ENCODE peak calls at places on chromosomes 1 and 21, in ten cellular contexts. T, E, U, P, V, X, R, F, L and Z are unnamed samples.

GRCh38 chr1:92882817-92883216 is 51.0 kb downstream of the RPL5 start:
- DNase-seq in T (no peak), E (peak), U (no peak), P (no peak), V (no peak), X (no peak), R (no peak), F (no peak), L (no peak), Z (peak)

GRCh38 chr1:94317790-94318188 is 80.4 kb upstream of the ARHGAP29 start:
- DNase-seq in T (no peak), E (no peak), U (no peak), P (no peak), V (no peak), X (no peak), R (no peak), F (no peak), L (no peak), Z (no peak)

GRCh38 chr1:196393742-196394141 is 214.5 kb downstream of the KCNT2 start:
- DNase-seq in T (no peak), E (no peak), U (no peak), P (peak), V (no peak), X (no peak), R (peak), F (no peak), L (peak), Z (peak)

GRCh38 chr1:170414989-170415733 is 116.8 kb upstream of the GORAB start:
- DNase-seq in T (no peak), E (no peak), U (no peak), P (no peak), V (no peak), X (no peak), R (no peak), F (no peak), L (no peak), Z (no peak)

GRCh38 chr1:74686941-74687340 is 13.3 kb upstream of the ERICH3 start:
- DNase-seq in T (no peak), E (no peak), U (no peak), P (no peak), V (no peak), X (no peak), R (no peak), F (no peak), L (no peak), Z (no peak)

GRCh38 chr1:94119306-94119705 is 1.6 kb downstream of the ABCA4 start:
- DNase-seq in T (no peak), E (no peak), U (no peak), P (no peak), V (no peak), X (no peak), R (no peak), F (no peak), L (no peak), Z (no peak)

GRCh38 chr1:41862411-41863221 is 56.1 kb downstream of the HIVEP3 start:
- DNase-seq in T (peak), E (peak), U (no peak), P (no peak), V (no peak), X (peak), R (peak), F (peak), L (peak), Z (peak)

GRCh38 chr1:17662786-17663185 is 92.3 kb upstream of the ACTL8 start:
- DNase-seq in T (no peak), E (no peak), U (no peak), P (no peak), V (no peak), X (no peak), R (no peak), F (no peak), L (no peak), Z (no peak)

GRCh38 chr1:10701145-10701544 is 95.3 kb downstream of the CASZ1 start:
- DNase-seq in T (no peak), E (no peak), U (peak), P (no peak), V (no peak), X (no peak), R (no peak), F (no peak), L (no peak), Z (no peak)

GRCh38 chr1:11045428-11046269 is 1.4 kb downstream of the MASP2 start:
- DNase-seq in T (no peak), E (peak), U (no peak), P (no peak), V (no peak), X (no peak), R (no peak), F (no peak), L (no peak), Z (no peak)

GRCh38 chr21:25638634-25639166 is 358 bp upstream of the JAM2 start:
- DNase-seq in T (no peak), E (no peak), U (no peak), P (no peak), V (no peak), X (no peak), R (no peak), F (no peak), L (no peak), Z (no peak)

GRCh38 chr1:168974117-168974516 is 132.4 kb upstream of the ATP1B1 start:
- DNase-seq in T (no peak), E (no peak), U (no peak), P (no peak), V (no peak), X (no peak), R (peak), F (no peak), L (no peak), Z (peak)

GRCh38 chr21:32867587-32867986 is 96.0 kb upstream of the PAXBP1 start:
- DNase-seq in T (no peak), E (no peak), U (no peak), P (no peak), V (no peak), X (peak), R (no peak), F (no peak), L (no peak), Z (no peak)

GRCh38 chr1:204706838-204707509 is 21.4 kb upstream of the LRRN2 start:
- DNase-seq in T (no peak), E (peak), U (peak), P (no peak), V (no peak), X (no peak), R (no peak), F (no peak), L (no peak), Z (no peak)